ENCODE peak calls at places on chromosomes 11 and 22, in nine cellular contexts. H, M, K, D, G, S, L, V and R are unnamed samples.
A peak's percentile ranks its signal among the peaks of the same experiment; 100 is the strongest.

GRCh38 chr11:66843776-66844495 is 695 bp downstream of the RCE1 start:
- DNase-seq in H (no peak), M (no peak), K (no peak), D (no peak), G (no peak), S (no peak), L (peak; percentile 26), V (no peak), R (no peak)

GRCh38 chr11:43574949-43575915 is 105.3 kb upstream of the HSD17B12 start:
- DNase-seq in H (no peak), M (no peak), K (no peak), D (peak; percentile 60), G (no peak), S (no peak), L (peak; percentile 49), V (peak; percentile 25), R (no peak)

GRCh38 chr22:35604671-35605457 is 12.3 kb downstream of the MB start:
- DNase-seq in H (no peak), M (no peak), K (no peak), D (no peak), G (no peak), S (peak; percentile 71), L (no peak), V (no peak), R (no peak)

GRCh38 chr22:31874821-31875220 is 69.5 kb upstream of the YWHAH start:
- DNase-seq in H (no peak), M (no peak), K (no peak), D (no peak), G (no peak), S (no peak), L (no peak), V (no peak), R (no peak)

GRCh38 chr11:32435511-32435946 is at the start of gene WT1:
- DNase-seq in H (peak; percentile 32), M (no peak), K (no peak), D (peak; percentile 86), G (peak; percentile 48), S (no peak), L (no peak), V (no peak), R (no peak)

GRCh38 chr22:45977003-45977395 is at the start of gene WNT7B:
- DNase-seq in H (no peak), M (no peak), K (peak; percentile 75), D (peak; percentile 74), G (no peak), S (peak; percentile 84), L (no peak), V (no peak), R (peak; percentile 83)

GRCh38 chr11:129115652-129116585 is 76.2 kb downstream of the ARHGAP32 start:
- DNase-seq in H (peak; percentile 9), M (no peak), K (no peak), D (no peak), G (no peak), S (no peak), L (no peak), V (peak; percentile 62), R (no peak)

GRCh38 chr11:35525501-35526175 is at the start of gene PAMR1:
- DNase-seq in H (no peak), M (peak; percentile 27), K (peak; percentile 45), D (peak; percentile 89), G (peak; percentile 57), S (peak; percentile 23), L (peak; percentile 36), V (peak; percentile 82), R (peak; percentile 56)

GRCh38 chr11:66081505-66081904 is 11.4 kb downstream of the PACS1 start:
- DNase-seq in H (no peak), M (no peak), K (peak; percentile 83), D (no peak), G (no peak), S (peak; percentile 64), L (peak; percentile 37), V (no peak), R (no peak)

GRCh38 chr22:30079952-30080533 is at the start of gene HORMAD2:
- DNase-seq in H (peak; percentile 7), M (peak; percentile 52), K (peak; percentile 67), D (peak; percentile 100), G (no peak), S (no peak), L (no peak), V (peak; percentile 64), R (no peak)

GRCh38 chr11:83768476-83768875 is 482.3 kb upstream of the CCDC90B start:
- DNase-seq in H (no peak), M (no peak), K (no peak), D (no peak), G (no peak), S (no peak), L (no peak), V (no peak), R (no peak)

GRCh38 chr11:60782393-60783140 is 2.6 kb upstream of the MS4A10 start:
- DNase-seq in H (no peak), M (no peak), K (no peak), D (no peak), G (no peak), S (no peak), L (no peak), V (no peak), R (no peak)

GRCh38 chr11:77557553-77557952 is 32.2 kb upstream of the AQP11 start:
- DNase-seq in H (no peak), M (no peak), K (no peak), D (peak; percentile 82), G (no peak), S (peak; percentile 51), L (no peak), V (peak; percentile 19), R (no peak)

GRCh38 chr11:30326114-30326783 is 3.3 kb downstream of the ARL14EP start:
- DNase-seq in H (no peak), M (no peak), K (no peak), D (no peak), G (no peak), S (no peak), L (no peak), V (peak; percentile 33), R (no peak)

GRCh38 chr11:121790435-121790834 is 325.6 kb downstream of the BLID start:
- DNase-seq in H (no peak), M (no peak), K (no peak), D (peak; percentile 36), G (no peak), S (no peak), L (no peak), V (no peak), R (no peak)

GRCh38 chr11:119876841-119877240 is 147.8 kb upstream of the NECTIN1 start:
- DNase-seq in H (no peak), M (no peak), K (peak; percentile 44), D (no peak), G (no peak), S (no peak), L (no peak), V (no peak), R (no peak)

GRCh38 chr11:119880143-119880542 is 151.1 kb upstream of the NECTIN1 start:
- DNase-seq in H (no peak), M (no peak), K (peak; percentile 26), D (no peak), G (no peak), S (no peak), L (no peak), V (no peak), R (no peak)

GRCh38 chr11:119880873-119881272 is 151.9 kb upstream of the NECTIN1 start:
- DNase-seq in H (no peak), M (no peak), K (peak; percentile 3), D (no peak), G (no peak), S (no peak), L (no peak), V (no peak), R (no peak)

GRCh38 chr11:119875841-119876600 is 147.0 kb upstream of the NECTIN1 start:
- DNase-seq in H (no peak), M (no peak), K (peak; percentile 38), D (no peak), G (no peak), S (no peak), L (no peak), V (no peak), R (no peak)

DNA sequence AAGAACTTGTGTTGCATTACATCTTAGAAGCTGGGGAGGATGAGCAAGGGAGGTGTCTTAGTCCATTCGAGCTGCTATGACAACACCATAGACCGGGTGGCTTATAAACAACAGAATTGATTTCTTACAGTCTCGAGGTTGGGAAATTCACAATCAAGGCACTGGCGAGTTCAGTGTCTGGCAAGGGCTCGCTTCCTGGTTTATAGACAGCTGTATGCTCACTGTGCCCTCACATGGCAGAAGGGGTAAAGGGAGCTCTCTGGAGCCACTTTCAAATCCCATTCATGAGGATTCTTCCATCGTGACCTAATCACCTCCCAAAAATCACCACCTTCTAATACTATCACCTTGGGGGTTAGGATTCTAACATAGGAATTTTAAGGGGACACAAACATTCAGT is 150.0 kb upstream of the NECTIN1 start:
- DNase-seq in H (no peak), M (no peak), K (peak; percentile 8), D (no peak), G (no peak), S (no peak), L (no peak), V (no peak), R (no peak)
- TF ChIP-seq CTCF in H (no peak), M (no peak), K (no peak), D (no peak), G (no peak), S (no peak), L (no peak), V (no peak), R (no peak)

GRCh38 chr11:1694064-1694845 is 2.7 kb upstream of the KRTAP5-6 start:
- DNase-seq in H (peak; percentile 14), M (peak; percentile 83), K (peak; percentile 92), D (peak; percentile 94), G (peak; percentile 88), S (peak; percentile 94), L (peak; percentile 92), V (peak; percentile 65), R (no peak)
- TF ChIP-seq CTCF in H (peak; percentile 93), M (peak; percentile 95), K (peak; percentile 97), D (peak; percentile 94), G (peak; percentile 93), S (peak; percentile 92), L (peak; percentile 94), V (peak; percentile 89), R (peak; percentile 70)

DNA sequence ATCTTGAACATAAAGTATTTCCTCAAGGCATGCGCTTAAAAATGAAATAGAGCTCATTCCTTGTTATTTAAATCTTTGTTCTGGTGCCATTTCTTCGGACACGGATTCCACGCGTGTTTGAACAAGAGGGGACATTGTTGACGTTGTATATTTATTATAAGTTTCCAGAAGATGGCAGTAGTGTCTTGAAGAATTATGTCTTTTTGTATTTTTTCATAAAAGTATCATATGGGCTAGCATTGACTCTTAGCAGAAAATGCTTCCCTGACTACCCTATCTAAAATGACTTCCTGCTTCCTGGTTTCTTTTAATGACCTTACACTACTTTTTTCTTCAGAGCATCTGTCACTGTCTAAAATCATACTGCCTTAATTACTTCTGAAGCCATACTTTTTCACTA is 20.4 kb downstream of the BIRC2 start:
- DNase-seq in H (no peak), M (no peak), K (no peak), D (no peak), G (no peak), S (no peak), L (no peak), V (peak; percentile 16), R (no peak)
- TF ChIP-seq CTCF in H (no peak), M (no peak), K (peak; percentile 17), D (no peak), G (peak; percentile 8), S (peak; percentile 33), L (peak; percentile 11), V (no peak), R (peak; percentile 45)

DNA sequence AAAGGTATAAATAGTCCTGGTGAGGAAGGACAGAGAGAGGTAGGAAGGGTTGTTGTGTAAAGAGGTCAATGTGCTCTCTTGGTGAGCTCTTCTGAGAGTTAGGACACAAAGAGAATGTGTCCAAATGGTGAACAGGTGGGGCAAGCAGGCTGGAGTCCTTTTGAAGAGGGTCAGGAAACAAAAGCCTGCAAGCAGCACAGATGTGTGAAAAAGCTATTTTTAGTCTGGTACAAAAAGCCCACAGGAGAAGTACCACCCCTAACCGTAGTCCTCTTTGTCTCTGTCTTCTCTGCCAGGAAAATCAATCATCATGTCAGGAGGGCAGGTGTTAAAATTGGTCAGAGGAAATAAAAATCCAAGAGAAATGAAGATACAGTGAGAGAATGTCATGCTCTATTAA is 54.4 kb upstream of the SYN3 start:
- DNase-seq in H (no peak), M (no peak), K (no peak), D (no peak), G (no peak), S (no peak), L (no peak), V (no peak), R (no peak)
- TF ChIP-seq CTCF in H (no peak), M (no peak), K (no peak), D (no peak), G (no peak), S (no peak), L (no peak), V (no peak), R (no peak)